ENCODE peak calls at places on chromosomes 13 and 19, in six cellular contexts. T is SK-N-SH, J is GM12878, K is HepG2, Z is K562, U is HCT116. C is an unnamed sample.

GRCh38 chr19:42290523-42291436 is 11.2 kb upstream of the PRR19 start:
- DNase-seq in T (peak), J (no peak), K (peak), Z (peak), U (no peak), C (no peak)

GRCh38 chr13:97255515-97255999 is 33.4 kb downstream of the MBNL2 start:
- DNase-seq in T (no peak), J (no peak), K (no peak), Z (no peak), U (no peak), C (no peak)

GRCh38 chr19:27746691-27747380 is 1466.1 kb downstream of the UQCRFS1 start:
- DNase-seq in T (peak), J (no peak), K (no peak), Z (peak), U (no peak), C (peak)

GRCh38 chr13:61029064-61029463 is 386.6 kb downstream of the PCDH20 start:
- DNase-seq in T (peak), J (no peak), K (no peak), Z (no peak), U (no peak), C (no peak)

GRCh38 chr13:20475927-20476691 is 49.5 kb downstream of the CRYL1 start:
- DNase-seq in T (no peak), J (peak), K (no peak), Z (no peak), U (no peak), C (no peak)

GRCh38 chr13:80339578-80339840 is 1.4 kb downstream of the SPRY2 start:
- DNase-seq in T (peak), J (no peak), K (no peak), Z (peak), U (no peak), C (no peak)

GRCh38 chr19:1019616-1019961 is 1.3 kb downstream of the TMEM259 start:
- DNase-seq in T (no peak), J (no peak), K (no peak), Z (no peak), U (no peak), C (no peak)

GRCh38 chr13:32390048-32390447 is 37.9 kb downstream of the N4BP2L1 start:
- DNase-seq in T (no peak), J (no peak), K (no peak), Z (no peak), U (no peak), C (no peak)

GRCh38 chr13:40338217-40338616 is 328.2 kb downstream of the FOXO1 start:
- DNase-seq in T (no peak), J (no peak), K (no peak), Z (no peak), U (no peak), C (no peak)

GRCh38 chr19:42122691-42123607 is 9.3 kb downstream of the POU2F2 start:
- DNase-seq in T (no peak), J (peak), K (no peak), Z (no peak), U (no peak), C (no peak)

GRCh38 chr13:36536546-36536945 is 104.3 kb downstream of the CCNA1 start:
- DNase-seq in T (no peak), J (no peak), K (no peak), Z (no peak), U (no peak), C (no peak)

GRCh38 chr13:21069561-21070004 is 8.2 kb upstream of the LATS2 start:
- DNase-seq in T (no peak), J (no peak), K (peak), Z (no peak), U (no peak), C (no peak)

GRCh38 chr19:33273881-33274662 is 28.3 kb downstream of the CEBPA start:
- DNase-seq in T (no peak), J (no peak), K (peak), Z (no peak), U (peak), C (peak)

GRCh38 chr13:92677571-92677970 is 549.0 kb upstream of the GPC6 start:
- DNase-seq in T (no peak), J (no peak), K (no peak), Z (no peak), U (no peak), C (no peak)

GRCh38 chr13:103730407-103730806 is 664.2 kb upstream of the SLC10A2 start:
- DNase-seq in T (peak), J (no peak), K (no peak), Z (no peak), U (no peak), C (no peak)

GRCh38 chr13:24313449-24313848 is 4.1 kb downstream of the C1QTNF9 start:
- DNase-seq in T (no peak), J (no peak), K (no peak), Z (no peak), U (no peak), C (no peak)

GRCh38 chr13:94713556-94714182 is 1.3 kb upstream of the SOX21 start:
- DNase-seq in T (no peak), J (no peak), K (no peak), Z (no peak), U (no peak), C (no peak)

GRCh38 chr19:42942187-42942789 is 5.3 kb upstream of the PSG7 start:
- DNase-seq in T (no peak), J (no peak), K (peak), Z (peak), U (peak), C (no peak)

GRCh38 chr19:5953680-5954213 is 24.2 kb downstream of the RANBP3 start:
- DNase-seq in T (no peak), J (no peak), K (no peak), Z (peak), U (no peak), C (no peak)

GRCh38 chr13:36418022-36418805 is 14.1 kb upstream of the CCNA1 start:
- DNase-seq in T (no peak), J (peak), K (no peak), Z (no peak), U (no peak), C (no peak)

GRCh38 chr13:105655046-105655445 is 880.4 kb downstream of the EFNB2 start:
- DNase-seq in T (no peak), J (no peak), K (no peak), Z (no peak), U (no peak), C (no peak)

GRCh38 chr13:58949646-58950045 is 1214.1 kb downstream of the DIAPH3 start:
- DNase-seq in T (no peak), J (no peak), K (no peak), Z (no peak), U (no peak), C (no peak)

GRCh38 chr19:55553217-55554182 is 8.2 kb upstream of the SBK3 start:
- DNase-seq in T (no peak), J (no peak), K (peak), Z (peak), U (no peak), C (no peak)

GRCh38 chr19:18446811-18447359 is 9.0 kb upstream of the ISYNA1 start:
- DNase-seq in T (no peak), J (no peak), K (no peak), Z (no peak), U (no peak), C (peak)

GRCh38 chr19:53865918-53866696 is 1.6 kb upstream of the MYADM start:
- DNase-seq in T (peak), J (no peak), K (peak), Z (peak), U (peak), C (peak)

GRCh38 chr19:11195169-11195568 is 2.2 kb downstream of the KANK2 start:
- DNase-seq in T (no peak), J (no peak), K (no peak), Z (no peak), U (no peak), C (no peak)

GRCh38 chr19:48117515-48118330 is 7.1 kb upstream of the PLA2G4C start:
- DNase-seq in T (no peak), J (no peak), K (no peak), Z (no peak), U (no peak), C (no peak)

GRCh38 chr13:34657716-34658115 is 284.4 kb upstream of the NBEA start:
- DNase-seq in T (no peak), J (no peak), K (no peak), Z (no peak), U (no peak), C (no peak)

GRCh38 chr19:35211545-35212230 is 16.9 kb downstream of the FAM187B start:
- DNase-seq in T (no peak), J (no peak), K (peak), Z (no peak), U (no peak), C (no peak)

GRCh38 chr13:87827479-87827878 is 156.3 kb downstream of the SLITRK5 start:
- DNase-seq in T (no peak), J (no peak), K (no peak), Z (no peak), U (no peak), C (no peak)

GRCh38 chr13:110114351-110114750 is 192.6 kb downstream of the COL4A1 start:
- DNase-seq in T (no peak), J (no peak), K (no peak), Z (no peak), U (no peak), C (no peak)

GRCh38 chr19:1648926-1649541 is 3.4 kb downstream of the TCF3 start:
- DNase-seq in T (no peak), J (no peak), K (no peak), Z (no peak), U (no peak), C (no peak)

GRCh38 chr19:39363909-39364457 is 21.8 kb downstream of the SAMD4B start:
- DNase-seq in T (no peak), J (no peak), K (no peak), Z (no peak), U (no peak), C (no peak)

GRCh38 chr13:103983948-103984347 is 917.7 kb upstream of the SLC10A2 start:
- DNase-seq in T (no peak), J (no peak), K (no peak), Z (no peak), U (no peak), C (no peak)

GRCh38 chr13:113209336-113209879 is at the start of gene CUL4A:
- DNase-seq in T (peak), J (no peak), K (peak), Z (peak), U (peak), C (peak)
- TF ChIP-seq JUND in T (no peak), J (no peak), K (no peak), Z (no peak), U (no peak), C (no peak)

DNA sequence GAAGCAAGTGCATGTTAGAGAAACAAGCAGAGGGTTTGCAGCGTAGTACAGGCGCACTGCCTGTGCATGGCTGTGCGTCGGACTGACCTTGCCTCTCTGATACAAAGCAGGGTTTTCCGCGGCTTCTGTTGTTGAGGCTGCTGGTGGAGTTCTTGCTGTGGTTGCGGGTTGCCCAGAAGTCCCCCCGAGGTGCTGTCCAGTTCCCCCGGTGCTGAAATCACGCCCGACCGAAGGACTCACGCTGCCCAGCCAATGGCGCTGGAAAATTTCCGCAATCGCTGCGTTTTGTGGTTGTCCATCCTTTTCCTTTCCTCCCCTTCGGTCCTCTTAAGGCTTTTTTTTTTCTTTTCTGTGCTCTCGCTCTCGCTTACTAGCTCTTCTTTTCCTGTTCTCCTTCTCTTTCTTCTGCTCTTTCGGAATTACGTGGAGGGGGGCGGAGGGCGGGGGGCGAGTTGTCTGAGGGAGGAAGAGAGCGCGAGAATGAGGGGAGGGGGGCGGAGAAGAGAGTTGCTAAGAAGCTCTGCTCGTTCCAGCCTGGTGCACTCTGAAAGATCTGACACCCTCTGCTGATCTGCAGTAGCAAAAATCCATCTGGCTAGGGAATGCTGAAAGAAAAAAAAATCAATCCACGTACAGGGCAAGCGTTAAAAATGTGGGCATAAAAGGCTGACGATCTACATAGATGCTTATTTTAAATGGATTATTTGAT is at the start of gene SLITRK1:
- DNase-seq in T (peak), J (peak), K (no peak), Z (peak), U (no peak), C (peak)
- TF ChIP-seq JUND in T (no peak), J (no peak), K (no peak), Z (no peak), U (no peak), C (no peak)

GRCh38 chr13:52411629-52412028 is 5.7 kb upstream of the THSD1 start:
- DNase-seq in T (no peak), J (peak), K (no peak), Z (no peak), U (no peak), C (no peak)
- TF ChIP-seq JUND in T (no peak), J (no peak), K (no peak), Z (no peak), U (no peak), C (no peak)

DNA sequence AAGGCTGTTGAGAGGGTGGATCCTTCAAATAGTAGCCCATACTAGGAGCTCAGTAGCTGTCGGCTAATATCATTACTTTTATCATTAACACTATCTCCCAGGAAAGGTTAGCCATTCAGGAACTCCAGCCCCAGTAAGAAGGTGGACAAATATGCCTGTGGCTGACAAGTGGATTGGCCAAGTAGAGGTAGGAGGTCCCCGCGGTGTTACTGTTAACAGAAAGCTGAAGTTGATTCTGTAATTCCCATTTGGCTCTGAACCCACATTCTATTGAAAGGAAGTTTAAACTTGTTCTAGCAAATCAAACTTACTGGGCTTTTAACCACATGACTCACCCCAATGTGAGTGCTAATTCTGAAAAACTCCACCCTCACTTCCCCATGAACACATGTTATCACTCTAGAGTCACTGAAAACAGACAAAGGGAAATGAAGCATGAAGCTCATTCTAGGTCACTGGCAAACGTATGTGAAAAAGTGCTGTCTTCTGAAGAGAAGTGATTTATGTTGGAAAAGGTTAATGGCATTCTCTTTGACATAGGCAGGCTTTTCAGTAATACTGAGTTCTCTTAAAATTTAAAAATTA is 273.5 kb downstream of the FGF14 start:
- DNase-seq in T (no peak), J (no peak), K (no peak), Z (no peak), U (no peak), C (no peak)
- TF ChIP-seq JUND in T (no peak), J (no peak), K (no peak), Z (no peak), U (no peak), C (no peak)

DNA sequence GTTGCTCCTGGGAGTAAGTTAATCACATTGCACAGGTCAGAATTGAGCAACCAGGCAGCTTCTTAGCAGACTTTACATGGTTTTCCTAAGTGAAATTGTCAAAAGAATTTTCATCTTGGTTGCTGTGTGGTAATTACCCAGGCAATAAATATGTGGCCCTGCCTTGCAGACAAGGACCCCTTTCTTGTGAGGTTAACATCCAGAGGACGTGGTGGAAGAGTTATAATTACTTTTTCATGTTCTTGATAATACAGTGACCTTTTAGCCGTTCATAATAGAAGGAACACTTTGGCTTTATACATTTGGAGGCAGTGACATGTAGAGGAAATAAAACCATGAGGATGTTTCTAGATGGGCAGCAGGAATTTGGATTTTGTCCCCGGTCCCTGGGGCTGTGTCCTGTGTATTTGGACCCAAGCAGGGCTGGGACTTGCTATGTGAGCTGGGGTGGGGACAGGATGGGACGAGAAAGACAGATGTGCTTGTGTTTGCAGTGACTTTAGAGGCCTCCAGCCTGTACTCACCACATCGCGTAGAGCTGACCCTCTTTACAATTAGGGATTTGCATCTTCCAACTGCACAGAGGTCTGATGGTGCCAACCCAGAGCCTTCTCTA is 156.2 kb downstream of the STK24 start:
- DNase-seq in T (no peak), J (no peak), K (no peak), Z (no peak), U (no peak), C (no peak)
- TF ChIP-seq JUND in T (no peak), J (no peak), K (no peak), Z (no peak), U (no peak), C (no peak)

GRCh38 chr13:111409413-111409812 is 89.0 kb downstream of the TEX29 start:
- DNase-seq in T (no peak), J (no peak), K (no peak), Z (no peak), U (no peak), C (no peak)

GRCh38 chr13:111404746-111405145 is 84.3 kb downstream of the TEX29 start:
- DNase-seq in T (no peak), J (no peak), K (no peak), Z (no peak), U (no peak), C (no peak)

GRCh38 chr13:111410232-111411021 is 90.0 kb downstream of the TEX29 start:
- DNase-seq in T (no peak), J (no peak), K (no peak), Z (no peak), U (no peak), C (no peak)

GRCh38 chr13:111406636-111407035 is 86.2 kb downstream of the TEX29 start:
- DNase-seq in T (no peak), J (no peak), K (peak), Z (no peak), U (no peak), C (no peak)

GRCh38 chr13:111407381-111408131 is 87.1 kb downstream of the TEX29 start:
- DNase-seq in T (no peak), J (no peak), K (peak), Z (no peak), U (no peak), C (no peak)
- TF ChIP-seq JUND in T (no peak), J (no peak), K (no peak), Z (no peak), U (no peak), C (no peak)